ENCODE peak calls at places on chromosomes 6 and 20, in four cellular contexts. U, V, I and H are unnamed samples.

GRCh38 chr6:41446132-41446531 is 100.0 kb upstream of the FOXP4 start:
- DNase-seq in U (no peak), V (no peak), I (no peak), H (no peak)

GRCh38 chr6:144219056-144219685 is 66.0 kb upstream of the UTRN start:
- DNase-seq in U (no peak), V (no peak), I (peak), H (no peak)

GRCh38 chr6:14968056-14968643 is 277.7 kb upstream of the JARID2 start:
- DNase-seq in U (no peak), V (no peak), I (no peak), H (no peak)

GRCh38 chr6:80145921-80146320 is 39.5 kb downstream of the BCKDHB start:
- DNase-seq in U (no peak), V (no peak), I (no peak), H (no peak)

GRCh38 chr6:83308833-83309232 is 115.7 kb downstream of the RWDD2A start:
- DNase-seq in U (no peak), V (no peak), I (no peak), H (no peak)

GRCh38 chr6:125507987-125508655 is 206.4 kb upstream of the HDDC2 start:
- DNase-seq in U (no peak), V (no peak), I (peak), H (no peak)

GRCh38 chr20:41587956-41588355 is 30.2 kb downstream of the CHD6 start:
- DNase-seq in U (no peak), V (no peak), I (no peak), H (no peak)

GRCh38 chr6:78947962-78948361 is 80.6 kb downstream of the IRAK1BP1 start:
- DNase-seq in U (no peak), V (no peak), I (no peak), H (no peak)

GRCh38 chr6:36054415-36054814 is 26.8 kb downstream of the MAPK14 start:
- DNase-seq in U (no peak), V (no peak), I (no peak), H (no peak)

GRCh38 chr6:144785056-144785455 is 499.9 kb downstream of the UTRN start:
- DNase-seq in U (no peak), V (no peak), I (no peak), H (no peak)

GRCh38 chr6:87817226-87817625 is 115.2 kb upstream of the AKIRIN2 start:
- DNase-seq in U (no peak), V (no peak), I (no peak), H (no peak)

GRCh38 chr20:11544029-11544678 is 373.5 kb upstream of the BTBD3 start:
- DNase-seq in U (peak), V (no peak), I (peak), H (no peak)

GRCh38 chr6:15073344-15073789 is 172.5 kb upstream of the JARID2 start:
- DNase-seq in U (no peak), V (no peak), I (no peak), H (no peak)

GRCh38 chr6:118704911-118705310 is 53.5 kb upstream of the CEP85L start:
- DNase-seq in U (no peak), V (no peak), I (no peak), H (no peak)

GRCh38 chr6:10658910-10659696 is 35.3 kb downstream of the C6orf52 start:
- DNase-seq in U (no peak), V (no peak), I (no peak), H (no peak)

GRCh38 chr6:53306819-53307347 is 41.9 kb downstream of the ELOVL5 start:
- DNase-seq in U (no peak), V (no peak), I (peak), H (no peak)

GRCh38 chr6:165799736-165800135 is 136.7 kb upstream of the PDE10A start:
- DNase-seq in U (no peak), V (no peak), I (no peak), H (no peak)

GRCh38 chr6:160160450-160160849 is 38.8 kb downstream of the SLC22A1 start:
- DNase-seq in U (no peak), V (peak), I (peak), H (peak)

GRCh38 chr20:53631909-53632662 is 38.4 kb upstream of the ZNF217 start:
- DNase-seq in U (no peak), V (no peak), I (no peak), H (no peak)

GRCh38 chr20:7094438-7094997 is 327.0 kb downstream of the BMP2 start:
- DNase-seq in U (no peak), V (no peak), I (peak), H (no peak)

GRCh38 chr6:16803294-16804006 is 42.2 kb upstream of the ATXN1 start:
- DNase-seq in U (peak), V (no peak), I (peak), H (no peak)

DNA sequence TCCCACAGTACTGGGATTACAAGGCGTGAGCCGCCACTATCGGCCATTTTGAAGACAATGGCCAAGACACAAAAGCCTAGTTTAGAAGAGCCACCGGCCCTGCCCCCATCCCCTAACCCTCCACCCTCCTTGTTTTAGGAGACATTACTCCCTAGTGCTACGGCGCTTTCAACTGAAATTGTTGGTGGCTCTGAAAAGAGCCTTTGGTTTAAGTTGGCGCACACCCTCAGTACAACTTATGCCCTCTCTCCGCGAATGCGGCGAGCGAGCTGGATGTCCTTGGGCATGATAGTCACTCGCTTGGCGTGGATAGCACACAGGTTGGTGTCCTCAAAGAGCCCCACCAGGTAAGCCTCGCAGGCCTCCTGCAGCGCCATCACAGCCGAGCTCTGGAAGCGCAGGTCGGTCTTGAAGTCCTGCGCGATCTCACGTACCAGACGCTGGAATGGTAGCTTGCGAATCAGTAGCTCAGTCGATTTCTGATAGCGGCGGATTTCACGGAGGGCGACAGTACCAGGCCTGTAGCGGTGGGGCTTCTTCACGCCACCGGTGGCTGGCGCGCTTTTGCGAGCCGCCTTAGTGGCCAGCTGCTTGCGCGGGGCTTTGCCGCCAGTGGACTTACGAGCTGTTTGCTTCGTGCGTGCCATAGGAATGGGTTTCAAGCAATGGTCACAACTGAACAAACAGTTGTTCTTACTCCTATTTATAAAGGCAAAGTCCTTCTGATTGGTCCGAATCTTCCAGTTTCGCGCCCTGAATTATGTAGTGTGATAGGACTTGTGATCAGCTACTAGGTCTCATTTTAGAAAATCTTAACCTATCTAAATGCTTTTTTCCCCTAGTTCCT is 114.8 kb upstream of the BTN3A2 start:
- DNase-seq in U (no peak), V (peak), I (peak), H (no peak)
- TF ChIP-seq POLR2A in U (no peak), V (no peak), I (peak), H (no peak)

GRCh38 chr6:27782703-27783236 is 129.4 kb downstream of the OR2B2 start:
- DNase-seq in U (no peak), V (no peak), I (no peak), H (no peak)
- TF ChIP-seq EP300 in U (no peak), V (no peak), I (no peak), H (no peak)

GRCh38 chr6:137434640-137435039 is 59.6 kb downstream of the OLIG3 start:
- DNase-seq in U (no peak), V (no peak), I (no peak), H (no peak)
- H3K4me3 ChIP-seq in U (no peak), V (no peak), I (no peak), H (no peak)

GRCh38 chr20:22585786-22586493 is 1.6 kb upstream of the FOXA2 start:
- DNase-seq in U (no peak), V (no peak), I (no peak), H (no peak)

GRCh38 chr20:22583773-22584629 is at the start of gene FOXA2:
- DNase-seq in U (no peak), V (peak), I (peak), H (no peak)

GRCh38 chr20:22584922-22585785 is 782 bp upstream of the FOXA2 start:
- DNase-seq in U (no peak), V (peak), I (peak), H (no peak)

GRCh38 chr20:22582960-22583772 is 1.2 kb downstream of the FOXA2 start:
- DNase-seq in U (no peak), V (peak), I (peak), H (no peak)

DNA sequence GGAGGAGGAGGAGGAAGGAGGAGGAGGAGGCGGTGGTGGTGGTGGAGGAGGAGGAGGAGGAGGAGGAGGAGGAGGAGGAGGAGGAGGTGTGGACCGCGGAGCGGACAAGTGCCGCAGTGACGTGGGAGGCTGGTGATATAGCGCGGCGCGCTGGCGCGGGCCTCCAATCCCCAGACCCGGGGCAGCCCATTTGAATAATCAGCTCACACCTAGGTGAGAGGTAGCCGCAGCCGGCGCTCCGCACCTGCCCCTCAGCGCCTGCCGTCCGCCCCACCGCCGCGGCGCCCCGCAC is 204 bp upstream of the FOXA2 start:
- DNase-seq in U (no peak), V (peak), I (peak), H (no peak)
- TF ChIP-seq POLR2A in U (no peak), V (no peak), I (peak), H (no peak)

DNA sequence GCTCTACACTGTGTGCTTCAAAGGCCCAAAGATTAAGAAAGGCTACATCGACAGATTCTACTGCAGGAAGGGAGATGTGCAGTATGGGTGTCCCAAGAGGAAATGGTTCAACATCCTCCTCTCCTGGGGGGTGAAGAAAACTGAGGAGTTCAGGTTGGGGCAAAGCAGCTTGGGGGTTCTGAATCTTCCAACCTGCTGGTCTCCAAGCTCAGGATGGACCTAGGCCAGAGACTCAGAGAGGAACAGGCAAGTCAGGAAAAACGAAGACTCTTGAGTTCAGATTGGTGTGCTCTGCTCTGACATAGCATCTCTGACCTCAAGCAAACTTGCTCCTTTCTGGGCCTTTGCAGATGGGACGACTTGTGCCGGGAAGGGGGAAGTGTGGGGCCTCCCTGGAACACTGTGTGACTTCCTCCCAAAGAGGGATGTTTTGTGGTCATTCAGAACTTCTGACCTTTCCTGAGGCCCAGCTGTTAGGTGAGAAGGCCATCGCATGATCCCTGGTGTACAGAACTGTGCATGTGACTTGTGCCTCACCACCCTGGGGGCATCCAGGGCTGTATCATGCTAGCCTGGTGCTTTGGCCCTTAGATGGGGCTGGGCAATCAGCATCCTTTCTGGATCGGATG is 31.1 kb downstream of the DAAM2 start:
- DNase-seq in U (peak), V (no peak), I (no peak), H (peak)
- TF ChIP-seq EP300 in U (peak), V (peak), I (no peak), H (peak)

GRCh38 chr6:32953775-32954174 is 878 bp upstream of the HLA-DMA start:
- DNase-seq in U (no peak), V (no peak), I (no peak), H (peak)

GRCh38 chr6:32952817-32953739 is at the start of gene HLA-DMA:
- DNase-seq in U (peak), V (peak), I (peak), H (peak)

GRCh38 chr6:32954212-32954745 is 1.4 kb upstream of the HLA-DMA start:
- DNase-seq in U (no peak), V (no peak), I (no peak), H (peak)

GRCh38 chr6:32954983-32955802 is 2.3 kb upstream of the HLA-DMA start:
- DNase-seq in U (no peak), V (peak), I (peak), H (peak)

DNA sequence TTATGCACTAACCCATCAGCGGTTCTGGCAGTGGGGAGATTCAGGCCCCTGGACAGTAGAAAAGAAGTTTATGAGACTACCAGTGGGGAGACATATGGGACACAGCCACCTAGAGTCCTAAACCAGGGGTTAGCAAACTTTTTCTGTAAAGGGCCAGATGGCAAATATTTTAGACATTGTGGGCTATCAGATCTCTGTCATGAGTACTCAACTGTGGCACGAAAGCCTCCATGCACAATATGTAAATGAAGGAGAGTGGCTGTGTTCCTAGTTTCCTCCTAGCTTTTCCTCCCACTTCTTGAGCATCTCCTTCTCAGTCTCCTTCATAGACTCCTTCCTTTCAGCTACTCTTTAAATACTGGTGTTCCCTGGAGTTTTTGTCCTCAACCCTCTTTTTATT is 3.3 kb upstream of the HLA-DMA start:
- DNase-seq in U (no peak), V (no peak), I (no peak), H (peak)
- H3K4me3 ChIP-seq in U (no peak), V (no peak), I (no peak), H (no peak)

GRCh38 chr6:159106627-159107241 is 61.9 kb upstream of the TAGAP start:
- DNase-seq in U (no peak), V (peak), I (peak), H (no peak)
- TF ChIP-seq POLR2A in U (no peak), V (no peak), I (no peak), H (no peak)

DNA sequence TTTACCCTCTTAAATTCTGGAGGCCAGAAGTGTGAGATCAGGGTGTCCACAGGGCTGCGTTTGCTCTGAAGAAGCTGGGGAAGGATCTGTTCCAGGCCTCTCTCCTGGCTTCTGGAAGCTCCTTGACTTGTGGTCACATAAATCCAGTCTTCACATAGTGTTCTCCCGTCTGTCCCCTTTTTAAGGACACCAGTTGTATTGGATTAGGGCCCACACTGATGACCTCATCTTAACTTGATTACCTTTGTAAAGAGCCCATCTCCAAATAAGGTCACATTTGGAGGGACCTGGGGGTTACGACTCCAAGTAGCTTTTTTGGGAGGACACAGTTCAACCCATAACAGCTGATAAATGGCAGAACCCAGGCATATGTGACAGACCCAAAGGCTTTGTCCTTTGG is 20.0 kb upstream of the WFDC2 start:
- DNase-seq in U (no peak), V (no peak), I (no peak), H (no peak)
- TF ChIP-seq EP300 in U (no peak), V (peak), I (no peak), H (peak)

GRCh38 chr6:148440877-148441453 is 98.3 kb downstream of the SASH1 start:
- DNase-seq in U (peak), V (peak), I (peak), H (no peak)
- H3K4me3 ChIP-seq in U (no peak), V (no peak), I (no peak), H (no peak)

GRCh38 chr20:32277361-32278198 is at the start of gene KIF3B:
- DNase-seq in U (peak), V (peak), I (peak), H (peak)
- TF ChIP-seq POLR2A in U (peak), V (no peak), I (peak), H (no peak)